ENCODE peak calls at places on chromosomes 4 and X, in five cellular contexts. V is IMR-90, Z is HepG2, D is H1, A is A549. R is an unnamed sample.

GRCh38 chr4:102466298-102466697 is 34.9 kb upstream of the NFKB1 start:
- DNase-seq in V (peak; percentile 7), Z (no peak), D (no peak), A (no peak), R (no peak)

GRCh38 chr4:105088110-105088879 is 58.4 kb upstream of the TET2 start:
- DNase-seq in V (peak; percentile 98), Z (no peak), D (peak; percentile 43), A (no peak), R (no peak)

GRCh38 chrX:120305531-120306145 is 5.6 kb downstream of the TMEM255A start:
- DNase-seq in V (no peak), Z (no peak), D (no peak), A (no peak), R (peak; percentile 31)

GRCh38 chr4:48780867-48781219 is 764 bp upstream of the FRYL start:
- DNase-seq in V (peak; percentile 43), Z (peak; percentile 31), D (no peak), A (no peak), R (peak; percentile 38)

GRCh38 chr4:40301592-40301991 is 33.5 kb upstream of the CHRNA9 start:
- DNase-seq in V (no peak), Z (no peak), D (no peak), A (no peak), R (no peak)

GRCh38 chr4:950136-951020 is 18.1 kb downstream of the TMEM175 start:
- DNase-seq in V (no peak), Z (no peak), D (no peak), A (no peak), R (no peak)

GRCh38 chr4:116561717-116562116 is 523.7 kb downstream of the TRAM1L1 start:
- DNase-seq in V (no peak), Z (no peak), D (no peak), A (no peak), R (no peak)

GRCh38 chr4:38868055-38868965 is 704 bp downstream of the FAM114A1 start:
- DNase-seq in V (peak; percentile 60), Z (no peak), D (no peak), A (no peak), R (no peak)

GRCh38 chr4:36385951-36386561 is 104.6 kb downstream of the DTHD1 start:
- DNase-seq in V (no peak), Z (no peak), D (no peak), A (no peak), R (no peak)

GRCh38 chr4:56128231-56128630 is 179.5 kb downstream of the CEP135 start:
- DNase-seq in V (peak; percentile 28), Z (no peak), D (no peak), A (no peak), R (no peak)
- TF ChIP-seq MAFK in V (no peak), Z (no peak), D (no peak), A (no peak), R (no peak)

GRCh38 chrX:38312436-38312835 is 14.9 kb downstream of the RPGR start:
- DNase-seq in V (peak; percentile 84), Z (no peak), D (no peak), A (no peak), R (no peak)
- TF ChIP-seq MAFK in V (no peak), Z (no peak), D (no peak), A (no peak), R (no peak)

GRCh38 chrX:10111364-10112148 is 45.2 kb upstream of the CLCN4 start:
- DNase-seq in V (peak; percentile 14), Z (peak; percentile 32), D (no peak), A (no peak), R (no peak)
- TF ChIP-seq MAFK in V (no peak), Z (no peak), D (no peak), A (no peak), R (no peak)

GRCh38 chrX:13165747-13166146 is 121.3 kb upstream of the FAM9C start:
- DNase-seq in V (no peak), Z (no peak), D (no peak), A (no peak), R (no peak)

GRCh38 chrX:13165266-13165665 is 120.8 kb upstream of the FAM9C start:
- DNase-seq in V (no peak), Z (no peak), D (no peak), A (no peak), R (no peak)

GRCh38 chrX:13169688-13170087 is 125.3 kb upstream of the FAM9C start:
- DNase-seq in V (no peak), Z (no peak), D (no peak), A (no peak), R (no peak)

GRCh38 chrX:13168276-13168675 is 123.9 kb upstream of the FAM9C start:
- DNase-seq in V (no peak), Z (no peak), D (no peak), A (no peak), R (no peak)

GRCh38 chrX:13167444-13168207 is 123.2 kb upstream of the FAM9C start:
- DNase-seq in V (peak; percentile 22), Z (no peak), D (no peak), A (no peak), R (no peak)
- TF ChIP-seq MAFK in V (no peak), Z (no peak), D (no peak), A (no peak), R (no peak)

DNA sequence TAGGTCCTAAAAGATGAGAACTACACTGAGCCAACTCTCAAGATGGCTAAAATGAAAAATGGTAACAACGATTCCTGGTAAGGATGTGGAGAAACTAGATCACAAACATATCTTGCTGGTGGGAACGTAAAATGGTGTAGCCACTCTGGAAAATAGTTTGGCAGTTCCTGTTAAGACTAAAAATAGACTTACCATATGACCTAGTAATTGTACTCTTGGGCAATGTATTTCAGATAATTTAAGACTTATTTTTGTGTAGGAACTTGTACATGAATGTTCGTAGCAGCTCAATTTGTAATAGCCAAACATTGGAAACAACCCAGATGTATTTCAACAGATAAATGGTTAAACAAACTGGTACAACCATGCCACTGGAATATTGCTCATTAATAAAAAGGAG is 106.2 kb downstream of the HDAC8 start:
- DNase-seq in V (no peak), Z (no peak), D (no peak), A (no peak), R (no peak)
- TF ChIP-seq MAFK in V (no peak), Z (no peak), D (no peak), A (no peak), R (no peak)

GRCh38 chr4:92012899-92013867 is 290.6 kb upstream of the GRID2 start:
- DNase-seq in V (no peak), Z (peak; percentile 35), D (peak; percentile 27), A (no peak), R (no peak)
- TF ChIP-seq MAFK in V (no peak), Z (no peak), D (no peak), A (no peak), R (no peak)

GRCh38 chr4:156495109-156495508 is 476.5 kb downstream of the PDGFC start:
- DNase-seq in V (no peak), Z (no peak), D (no peak), A (no peak), R (no peak)
- TF ChIP-seq MAFK in V (no peak), Z (no peak), D (no peak), A (no peak), R (no peak)

GRCh38 chr4:4289575-4289929 is 402 bp downstream of the LYAR start:
- DNase-seq in V (no peak), Z (no peak), D (no peak), A (peak; percentile 18), R (no peak)
- TF ChIP-seq MAFK in V (no peak), Z (no peak), D (no peak), A (no peak), R (no peak)

R was measured in K562.